ENCODE peak calls at places on chromosome 7, in nine cellular contexts. J, D, K, Y, Z, M, L, X and G are unnamed samples.

GRCh38 chr7:157568785-157569584 is 232.2 kb downstream of the DNAJB6 start:
- DNase-seq in J (peak), D (no peak), K (peak), Y (peak), Z (peak), M (no peak), L (peak), X (peak), G (peak)

GRCh38 chr7:42235734-42236133 is 1.3 kb downstream of the GLI3 start:
- DNase-seq in J (no peak), D (no peak), K (no peak), Y (no peak), Z (peak), M (no peak), L (no peak), X (no peak), G (no peak)

GRCh38 chr7:138981332-138982203 is at the start of gene KIAA1549:
- DNase-seq in J (peak), D (peak), K (peak), Y (peak), Z (peak), M (peak), L (peak), X (peak), G (peak)

GRCh38 chr7:22147113-22147512 is 201.4 kb upstream of the CDCA7L start:
- DNase-seq in J (no peak), D (no peak), K (peak), Y (peak), Z (peak), M (peak), L (peak), X (no peak), G (no peak)

GRCh38 chr7:151255390-151255789 is 6.9 kb upstream of the SMARCD3 start:
- DNase-seq in J (no peak), D (no peak), K (no peak), Y (no peak), Z (no peak), M (no peak), L (no peak), X (no peak), G (no peak)

GRCh38 chr7:150855046-150855445 is 2.7 kb downstream of the AOC1 start:
- DNase-seq in J (peak), D (no peak), K (no peak), Y (no peak), Z (no peak), M (no peak), L (no peak), X (no peak), G (no peak)

GRCh38 chr7:32515890-32516550 is 20.7 kb downstream of the AVL9 start:
- DNase-seq in J (no peak), D (no peak), K (peak), Y (no peak), Z (no peak), M (no peak), L (peak), X (no peak), G (no peak)

GRCh38 chr7:2477447-2478386 is 1.5 kb upstream of the GRIFIN start:
- DNase-seq in J (peak), D (peak), K (peak), Y (peak), Z (peak), M (peak), L (peak), X (peak), G (peak)

GRCh38 chr7:111357691-111358090 is 204.6 kb downstream of the IMMP2L start:
- DNase-seq in J (no peak), D (no peak), K (no peak), Y (peak), Z (peak), M (peak), L (no peak), X (no peak), G (no peak)

GRCh38 chr7:33814400-33814799 is 90.9 kb upstream of the BMPER start:
- DNase-seq in J (no peak), D (no peak), K (no peak), Y (no peak), Z (no peak), M (no peak), L (no peak), X (no peak), G (no peak)

GRCh38 chr7:67913604-67914003 is 917.0 kb downstream of the TYW1 start:
- DNase-seq in J (no peak), D (no peak), K (no peak), Y (no peak), Z (no peak), M (peak), L (no peak), X (no peak), G (no peak)

GRCh38 chr7:7642081-7642480 is 1.5 kb downstream of the UMAD1 start:
- DNase-seq in J (no peak), D (no peak), K (no peak), Y (no peak), Z (no peak), M (no peak), L (no peak), X (no peak), G (no peak)

GRCh38 chr7:28919510-28919909 is 38.6 kb downstream of the TRIL start:
- DNase-seq in J (no peak), D (no peak), K (no peak), Y (peak), Z (no peak), M (no peak), L (no peak), X (no peak), G (no peak)

GRCh38 chr7:14040528-14040927 is 51.1 kb upstream of the ETV1 start:
- DNase-seq in J (no peak), D (no peak), K (no peak), Y (no peak), Z (no peak), M (no peak), L (no peak), X (no peak), G (no peak)

GRCh38 chr7:143735962-143736361 is 21.5 kb downstream of the CTAGE6 start:
- DNase-seq in J (no peak), D (no peak), K (no peak), Y (no peak), Z (no peak), M (no peak), L (no peak), X (no peak), G (no peak)

GRCh38 chr7:72335561-72336381 is 76.4 kb downstream of the CALN1 start:
- DNase-seq in J (no peak), D (no peak), K (no peak), Y (no peak), Z (no peak), M (no peak), L (no peak), X (no peak), G (no peak)

GRCh38 chr7:24494832-24495231 is 78.4 kb upstream of the PALS2 start:
- DNase-seq in J (no peak), D (no peak), K (no peak), Y (no peak), Z (no peak), M (no peak), L (no peak), X (no peak), G (no peak)

GRCh38 chr7:113752289-113752688 is 166.5 kb downstream of the PPP1R3A start:
- DNase-seq in J (no peak), D (no peak), K (no peak), Y (no peak), Z (no peak), M (no peak), L (no peak), X (no peak), G (no peak)

GRCh38 chr7:12244129-12244528 is 33.0 kb downstream of the TMEM106B start:
- DNase-seq in J (no peak), D (peak), K (no peak), Y (peak), Z (peak), M (peak), L (no peak), X (no peak), G (no peak)

GRCh38 chr7:37359662-37360444 is 88.8 kb downstream of the ELMO1 start:
- DNase-seq in J (no peak), D (no peak), K (peak), Y (no peak), Z (peak), M (no peak), L (no peak), X (no peak), G (no peak)

GRCh38 chr7:94414481-94414880 is 19.8 kb downstream of the COL1A2 start:
- DNase-seq in J (no peak), D (no peak), K (no peak), Y (peak), Z (peak), M (peak), L (no peak), X (no peak), G (no peak)

GRCh38 chr7:81155654-81156373 is 237.0 kb upstream of the SEMA3C start:
- DNase-seq in J (no peak), D (peak), K (no peak), Y (no peak), Z (no peak), M (no peak), L (no peak), X (no peak), G (no peak)

GRCh38 chr7:100519580-100519979 is 19.4 kb upstream of the AGFG2 start:
- DNase-seq in J (no peak), D (no peak), K (no peak), Y (no peak), Z (no peak), M (no peak), L (no peak), X (no peak), G (no peak)

GRCh38 chr7:152871678-152872060 is 112.1 kb downstream of the ACTR3B start:
- DNase-seq in J (no peak), D (no peak), K (no peak), Y (no peak), Z (no peak), M (no peak), L (no peak), X (no peak), G (no peak)

GRCh38 chr7:129607471-129608120 is 3.9 kb upstream of the NRF1 start:
- DNase-seq in J (no peak), D (peak), K (peak), Y (peak), Z (peak), M (peak), L (no peak), X (peak), G (peak)

GRCh38 chr7:69695998-69696657 is 97.9 kb downstream of the AUTS2 start:
- DNase-seq in J (no peak), D (no peak), K (peak), Y (no peak), Z (no peak), M (no peak), L (no peak), X (no peak), G (no peak)

GRCh38 chr7:105678811-105679495 is 97.7 kb upstream of the EFCAB10 start:
- DNase-seq in J (peak), D (no peak), K (peak), Y (no peak), Z (no peak), M (peak), L (peak), X (peak), G (no peak)

GRCh38 chr7:145978769-145979168 is 137.8 kb upstream of the CNTNAP2 start:
- DNase-seq in J (no peak), D (no peak), K (no peak), Y (no peak), Z (no peak), M (no peak), L (no peak), X (no peak), G (no peak)